ENCODE peak calls at places on chromosome 21, in nine cellular contexts. Y is CD8-positive, alpha-beta T cell; P is T-helper 1 cell; D is fibroblast of pulmonary artery; H is activated T-helper 1 cell treated with anti-CD3 and anti-CD28 coated beads, Interleukin-12 subunit alpha, Interleukin-12 subunit beta, Interleukin-2, Interleukin-4 antibody, amounts not matched to agents 30 ng/mL and 10 ng/mL and 1 ng/mL, durations not matched to agents 14 hours and 24 hours and 36 hours; J is A549; R is H54; C is NCI-H1694; B is GM18507. F is an unnamed sample.

GRCh38 chr21:41851090-41851790 is 27.9 kb downstream of the PRDM15 start:
- DNase-seq in Y (no peak), P (no peak), D (no peak), H (no peak), J (no peak), R (no peak), C (no peak), B (no peak), F (no peak)

GRCh38 chr21:42102063-42102462 is 30.9 kb downstream of the UMODL1 start:
- DNase-seq in Y (no peak), P (no peak), D (no peak), H (no peak), J (no peak), R (no peak), C (no peak), B (no peak), F (no peak)

GRCh38 chr21:43370091-43370658 is 56.8 kb downstream of the SIK1 start:
- DNase-seq in Y (no peak), P (no peak), D (no peak), H (no peak), J (no peak), R (no peak), C (peak; percentile 59), B (no peak), F (peak; percentile 53)

GRCh38 chr21:43608664-43609063 is 50.6 kb downstream of the HSF2BP start:
- DNase-seq in Y (no peak), P (no peak), D (no peak), H (no peak), J (no peak), R (no peak), C (no peak), B (no peak), F (no peak)

GRCh38 chr21:18030248-18030647 is 211.1 kb upstream of the C21orf91 start:
- DNase-seq in Y (no peak), P (no peak), D (no peak), H (no peak), J (no peak), R (no peak), C (no peak), B (no peak), F (no peak)

GRCh38 chr21:36647279-36648093 is 51.4 kb upstream of the SIM2 start:
- DNase-seq in Y (no peak), P (no peak), D (peak; percentile 52), H (no peak), J (peak; percentile 21), R (peak; percentile 34), C (no peak), B (no peak), F (no peak)

GRCh38 chr21:30251781-30252180 is 31.0 kb downstream of the KRTAP24-1 start:
- DNase-seq in Y (no peak), P (no peak), D (no peak), H (no peak), J (no peak), R (no peak), C (no peak), B (no peak), F (no peak)

GRCh38 chr21:32412162-32412997 is at the start of gene EVA1C:
- DNase-seq in Y (peak; percentile 62), P (peak; percentile 56), D (peak; percentile 77), H (peak; percentile 39), J (peak; percentile 51), R (peak; percentile 84), C (peak; percentile 61), B (no peak), F (peak; percentile 64)

GRCh38 chr21:46055863-46056281 is 42.0 kb upstream of the COL6A2 start:
- DNase-seq in Y (no peak), P (no peak), D (peak; percentile 28), H (no peak), J (no peak), R (no peak), C (no peak), B (no peak), F (no peak)

F was measured in NCI-H2171 treated with DMSO at 0.1 percent for 48 hours.